ENCODE peak calls at places on chromosomes 3 and 15, in six cellular contexts. One of them, this sample, is unnamed.
A peak's percentile ranks its signal among the peaks of the same experiment; 100 is the strongest.

GRCh38 chr3:187020376-187020775 is 90.0 kb downstream of the ST6GAL1 start:
- DNase-seq in GM12878: no peak
- DNase-seq in SK-N-SH: no peak
- DNase-seq in K562: no peak
- DNase-seq in HepG2: no peak
- DNase-seq in H1: no peak
- DNase-seq in this sample: no peak

GRCh38 chr3:112884678-112885290 is 38.1 kb upstream of the CD200R1L start:
- DNase-seq in GM12878: no peak
- DNase-seq in SK-N-SH: no peak
- DNase-seq in K562: no peak
- DNase-seq in HepG2: no peak
- DNase-seq in H1: no peak
- DNase-seq in this sample: no peak

GRCh38 chr3:185585523-185585861 is 603 bp upstream of the SENP2 start:
- DNase-seq in GM12878: no peak
- DNase-seq in SK-N-SH: peak; percentile 16
- DNase-seq in K562: no peak
- DNase-seq in HepG2: peak; percentile 8
- DNase-seq in H1: no peak
- DNase-seq in this sample: no peak

GRCh38 chr3:123458255-123458654 is 9.4 kb upstream of the ADCY5 start:
- DNase-seq in GM12878: no peak
- DNase-seq in SK-N-SH: no peak
- DNase-seq in K562: no peak
- DNase-seq in HepG2: no peak
- DNase-seq in H1: no peak
- DNase-seq in this sample: no peak

GRCh38 chr3:17041009-17041408 is 156.3 kb downstream of the PLCL2 start:
- DNase-seq in GM12878: no peak
- DNase-seq in SK-N-SH: no peak
- DNase-seq in K562: no peak
- DNase-seq in HepG2: no peak
- DNase-seq in H1: no peak
- DNase-seq in this sample: no peak

GRCh38 chr15:48806151-48806550 is 4.7 kb downstream of the CEP152 start:
- DNase-seq in GM12878: no peak
- DNase-seq in SK-N-SH: no peak
- DNase-seq in K562: no peak
- DNase-seq in HepG2: no peak
- DNase-seq in H1: no peak
- DNase-seq in this sample: no peak

GRCh38 chr15:82709421-82710207 is at the start of gene AP3B2:
- DNase-seq in GM12878: no peak
- DNase-seq in SK-N-SH: peak; percentile 97
- DNase-seq in K562: peak; percentile 93
- DNase-seq in HepG2: peak; percentile 16
- DNase-seq in H1: peak; percentile 49
- DNase-seq in this sample: peak; percentile 58

GRCh38 chr3:60636846-60637245 is 614.4 kb downstream of the FHIT start:
- DNase-seq in GM12878: no peak
- DNase-seq in SK-N-SH: no peak
- DNase-seq in K562: no peak
- DNase-seq in HepG2: no peak
- DNase-seq in H1: no peak
- DNase-seq in this sample: no peak

GRCh38 chr3:139308156-139309017 is 35.4 kb upstream of the MRPS22 start:
- DNase-seq in GM12878: no peak
- DNase-seq in SK-N-SH: no peak
- DNase-seq in K562: no peak
- DNase-seq in HepG2: no peak
- DNase-seq in H1: no peak
- DNase-seq in this sample: no peak

GRCh38 chr3:126509565-126510322 is 7.8 kb downstream of the UROC1 start:
- DNase-seq in GM12878: no peak
- DNase-seq in SK-N-SH: no peak
- DNase-seq in K562: no peak
- DNase-seq in HepG2: no peak
- DNase-seq in H1: no peak
- DNase-seq in this sample: no peak

GRCh38 chr3:58150800-58151199 is 60.0 kb downstream of the DNASE1L3 start:
- DNase-seq in GM12878: no peak
- DNase-seq in SK-N-SH: no peak
- DNase-seq in K562: no peak
- DNase-seq in HepG2: no peak
- DNase-seq in H1: no peak
- DNase-seq in this sample: no peak

GRCh38 chr3:51375136-51375535 is 10.0 kb upstream of the MANF start:
- DNase-seq in GM12878: no peak
- DNase-seq in SK-N-SH: no peak
- DNase-seq in K562: no peak
- DNase-seq in HepG2: no peak
- DNase-seq in H1: no peak
- DNase-seq in this sample: no peak

GRCh38 chr3:142724682-142725351 is 983 bp downstream of the TRPC1 start:
- DNase-seq in GM12878: no peak
- DNase-seq in SK-N-SH: peak; percentile 71
- DNase-seq in K562: peak; percentile 36
- DNase-seq in HepG2: peak; percentile 68
- DNase-seq in H1: peak; percentile 34
- DNase-seq in this sample: no peak

GRCh38 chr3:4478226-4478625 is 11.2 kb upstream of the SUMF1 start:
- DNase-seq in GM12878: no peak
- DNase-seq in SK-N-SH: no peak
- DNase-seq in K562: no peak
- DNase-seq in HepG2: no peak
- DNase-seq in H1: no peak
- DNase-seq in this sample: peak; percentile 67

GRCh38 chr3:128285042-128285924 is 132.0 kb downstream of the EEFSEC start:
- DNase-seq in GM12878: no peak
- DNase-seq in SK-N-SH: no peak
- DNase-seq in K562: no peak
- DNase-seq in HepG2: no peak
- DNase-seq in H1: no peak
- DNase-seq in this sample: no peak

GRCh38 chr3:19016846-19017245 is 131.5 kb upstream of the KCNH8 start:
- DNase-seq in GM12878: no peak
- DNase-seq in SK-N-SH: no peak
- DNase-seq in K562: no peak
- DNase-seq in HepG2: peak; percentile 16
- DNase-seq in H1: no peak
- DNase-seq in this sample: no peak

GRCh38 chr3:147940846-147941245 is 531.7 kb downstream of the ZIC1 start:
- DNase-seq in GM12878: no peak
- DNase-seq in SK-N-SH: no peak
- DNase-seq in K562: no peak
- DNase-seq in HepG2: no peak
- DNase-seq in H1: no peak
- DNase-seq in this sample: no peak

GRCh38 chr15:92155941-92156340 is 237.7 kb upstream of the ST8SIA2 start:
- DNase-seq in GM12878: no peak
- DNase-seq in SK-N-SH: no peak
- DNase-seq in K562: no peak
- DNase-seq in HepG2: no peak
- DNase-seq in H1: no peak
- DNase-seq in this sample: no peak

GRCh38 chr15:52559583-52559982 is 9.2 kb downstream of the ARPP19 start:
- DNase-seq in GM12878: no peak
- DNase-seq in SK-N-SH: no peak
- DNase-seq in K562: no peak
- DNase-seq in HepG2: no peak
- DNase-seq in H1: no peak
- DNase-seq in this sample: no peak

GRCh38 chr3:17194116-17194515 is 309.4 kb downstream of the PLCL2 start:
- DNase-seq in GM12878: no peak
- DNase-seq in SK-N-SH: no peak
- DNase-seq in K562: no peak
- DNase-seq in HepG2: no peak
- DNase-seq in H1: no peak
- DNase-seq in this sample: no peak

GRCh38 chr3:133377396-133377795 is 22.5 kb upstream of the BFSP2 start:
- DNase-seq in GM12878: no peak
- DNase-seq in SK-N-SH: peak; percentile 60
- DNase-seq in K562: no peak
- DNase-seq in HepG2: peak; percentile 28
- DNase-seq in H1: no peak
- DNase-seq in this sample: peak; percentile 60

GRCh38 chr3:58824285-58824684 is 157.7 kb upstream of the FAM3D start:
- DNase-seq in GM12878: no peak
- DNase-seq in SK-N-SH: peak; percentile 64
- DNase-seq in K562: peak; percentile 13
- DNase-seq in HepG2: peak; percentile 30
- DNase-seq in H1: peak; percentile 27
- DNase-seq in this sample: no peak

GRCh38 chr15:69400850-69401249 is 13.3 kb upstream of the KIF23 start:
- DNase-seq in GM12878: no peak
- DNase-seq in SK-N-SH: no peak
- DNase-seq in K562: no peak
- DNase-seq in HepG2: no peak
- DNase-seq in H1: no peak
- DNase-seq in this sample: no peak

DNA sequence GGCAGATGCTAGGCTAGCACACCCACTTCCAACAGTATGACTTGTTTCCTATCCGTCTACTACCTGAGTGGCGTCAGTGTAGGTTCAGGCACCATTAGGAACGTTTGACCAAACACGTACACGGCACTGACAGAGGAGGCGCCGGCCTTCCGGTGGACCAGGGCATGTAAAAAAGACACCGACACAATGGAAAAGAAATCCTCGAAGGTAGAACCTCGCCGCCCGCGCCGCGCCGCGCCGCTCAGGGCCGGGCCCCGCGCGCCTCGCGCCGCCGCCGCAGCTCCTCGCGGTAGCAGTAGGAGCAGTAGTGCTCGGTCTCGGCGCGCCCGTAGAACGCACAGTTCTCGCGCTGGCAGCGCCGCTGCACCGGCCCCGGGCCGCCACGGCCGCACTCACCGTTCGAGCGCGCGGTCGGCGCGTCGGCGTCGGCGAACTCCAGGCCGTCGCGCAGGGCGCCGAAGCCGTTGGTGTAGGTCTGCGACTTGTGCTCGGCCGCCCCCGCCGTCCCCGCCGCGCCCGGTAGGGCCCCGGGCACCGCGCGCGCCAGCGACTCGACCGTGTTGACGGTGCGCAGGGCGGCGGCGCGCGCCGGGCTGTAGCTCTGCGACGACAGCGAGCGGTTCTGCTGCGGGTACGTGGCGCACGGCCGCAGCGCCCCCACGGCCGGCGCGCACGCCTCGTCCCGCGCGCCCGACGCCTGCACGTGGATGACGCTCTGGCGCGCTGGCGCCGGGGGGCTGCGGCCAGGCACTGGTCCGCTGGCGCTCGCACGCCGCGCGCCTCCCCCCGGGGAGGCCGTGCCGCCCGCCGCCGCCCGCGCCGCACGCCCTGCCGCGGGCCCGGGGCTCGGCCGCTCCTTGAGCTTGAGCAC is 156.7 kb downstream of the KLF13 start:
- DNase-seq in GM12878: no peak
- DNase-seq in SK-N-SH: no peak
- DNase-seq in K562: no peak
- DNase-seq in HepG2: no peak
- DNase-seq in H1: no peak
- DNase-seq in this sample: no peak
- H3K4me3 ChIP-seq in GM12878: no peak overlapping the region
- H3K4me3 ChIP-seq in SK-N-SH: no peak overlapping the region
- H3K4me3 ChIP-seq in K562: no peak overlapping the region
- H3K4me3 ChIP-seq in HepG2: no peak overlapping the region
- H3K4me3 ChIP-seq in H1: peak overlapping the region; percentile 48
- H3K4me3 ChIP-seq in this sample: no peak overlapping the region

GRCh38 chr15:25512957-25513356 is 74.1 kb upstream of the UBE3A start:
- DNase-seq in GM12878: no peak
- DNase-seq in SK-N-SH: no peak
- DNase-seq in K562: no peak
- DNase-seq in HepG2: no peak
- DNase-seq in H1: no peak
- DNase-seq in this sample: no peak

GRCh38 chr15:25509697-25510096 is 70.9 kb upstream of the UBE3A start:
- DNase-seq in GM12878: no peak
- DNase-seq in SK-N-SH: no peak
- DNase-seq in K562: no peak
- DNase-seq in HepG2: no peak
- DNase-seq in H1: no peak
- DNase-seq in this sample: no peak

GRCh38 chr15:25510146-25510545 is 71.3 kb upstream of the UBE3A start:
- DNase-seq in GM12878: no peak
- DNase-seq in SK-N-SH: no peak
- DNase-seq in K562: no peak
- DNase-seq in HepG2: no peak
- DNase-seq in H1: no peak
- DNase-seq in this sample: no peak

GRCh38 chr15:25504307-25504706 is 65.5 kb upstream of the UBE3A start:
- DNase-seq in GM12878: no peak
- DNase-seq in SK-N-SH: no peak
- DNase-seq in K562: no peak
- DNase-seq in HepG2: no peak
- DNase-seq in H1: no peak
- DNase-seq in this sample: no peak

GRCh38 chr15:25508369-25509002 is 69.7 kb upstream of the UBE3A start:
- DNase-seq in GM12878: no peak
- DNase-seq in SK-N-SH: peak; percentile 59
- DNase-seq in K562: peak; percentile 55
- DNase-seq in HepG2: peak; percentile 7
- DNase-seq in H1: no peak
- DNase-seq in this sample: peak; percentile 3
- TF ChIP-seq GABPA in GM12878: no peak
- TF ChIP-seq GABPA in SK-N-SH: no peak
- TF ChIP-seq GABPA in K562: no peak
- TF ChIP-seq GABPA in HepG2: no peak
- TF ChIP-seq GABPA in H1: no peak
- TF ChIP-seq GABPA in this sample: no peak

GRCh38 chr3:150256336-150256735 is 151.8 kb upstream of the TSC22D2 start:
- DNase-seq in GM12878: no peak
- DNase-seq in SK-N-SH: no peak
- DNase-seq in K562: no peak
- DNase-seq in HepG2: no peak
- DNase-seq in H1: no peak
- DNase-seq in this sample: no peak
- H3K4me3 ChIP-seq in GM12878: no peak overlapping the region
- H3K4me3 ChIP-seq in SK-N-SH: no peak overlapping the region
- H3K4me3 ChIP-seq in K562: no peak overlapping the region
- H3K4me3 ChIP-seq in HepG2: no peak overlapping the region
- H3K4me3 ChIP-seq in H1: no peak overlapping the region
- H3K4me3 ChIP-seq in this sample: no peak overlapping the region

GRCh38 chr15:67405208-67406191 is 115.4 kb upstream of the C15orf61 start:
- DNase-seq in GM12878: no peak
- DNase-seq in SK-N-SH: no peak
- DNase-seq in K562: no peak
- DNase-seq in HepG2: no peak
- DNase-seq in H1: no peak
- DNase-seq in this sample: no peak

GRCh38 chr15:67397139-67397538 is 123.8 kb upstream of the C15orf61 start:
- DNase-seq in GM12878: no peak
- DNase-seq in SK-N-SH: no peak
- DNase-seq in K562: no peak
- DNase-seq in HepG2: no peak
- DNase-seq in H1: no peak
- DNase-seq in this sample: no peak

GRCh38 chr15:67403428-67403827 is 117.5 kb upstream of the C15orf61 start:
- DNase-seq in GM12878: no peak
- DNase-seq in SK-N-SH: no peak
- DNase-seq in K562: no peak
- DNase-seq in HepG2: no peak
- DNase-seq in H1: no peak
- DNase-seq in this sample: no peak

GRCh38 chr15:67399925-67400324 is 121.0 kb upstream of the C15orf61 start:
- DNase-seq in GM12878: no peak
- DNase-seq in SK-N-SH: no peak
- DNase-seq in K562: no peak
- DNase-seq in HepG2: no peak
- DNase-seq in H1: no peak
- DNase-seq in this sample: no peak

GRCh38 chr15:67400890-67401289 is 120.0 kb upstream of the C15orf61 start:
- DNase-seq in GM12878: no peak
- DNase-seq in SK-N-SH: no peak
- DNase-seq in K562: no peak
- DNase-seq in HepG2: no peak
- DNase-seq in H1: no peak
- DNase-seq in this sample: no peak
- TF ChIP-seq GABPA in GM12878: no peak
- TF ChIP-seq GABPA in SK-N-SH: no peak
- TF ChIP-seq GABPA in K562: no peak
- TF ChIP-seq GABPA in HepG2: no peak
- TF ChIP-seq GABPA in H1: no peak
- TF ChIP-seq GABPA in this sample: no peak

This sample was measured in HL-60.